ENCODE peak calls at places on chromosomes 16 and 17, in four cellular contexts. T, M, U and K are unnamed samples.

GRCh38 chr17:1203111-1203966 is 23.6 kb upstream of the ABR start:
- DNase-seq in T (peak), M (peak), U (no peak), K (peak)

GRCh38 chr16:14409563-14409962 is 220.5 kb downstream of the PARN start:
- DNase-seq in T (no peak), M (peak), U (no peak), K (no peak)

GRCh38 chr17:67043283-67043682 is 1.1 kb upstream of the CACNG1 start:
- DNase-seq in T (no peak), M (no peak), U (no peak), K (no peak)

GRCh38 chr16:86604436-86605220 is 26.3 kb downstream of the FOXL1 start:
- DNase-seq in T (no peak), M (no peak), U (peak), K (peak)

GRCh38 chr16:66728117-66728787 is 23.2 kb downstream of the DYNC1LI2 start:
- DNase-seq in T (peak), M (peak), U (peak), K (peak)

GRCh38 chr17:64315032-64315490 is 52.0 kb upstream of the TEX2 start:
- DNase-seq in T (peak), M (no peak), U (no peak), K (no peak)

GRCh38 chr16:63530208-63530607 is 1494.0 kb upstream of the CDH8 start:
- DNase-seq in T (no peak), M (no peak), U (no peak), K (no peak)

GRCh38 chr17:73410586-73411329 is 99.0 kb upstream of the CDC42EP4 start:
- DNase-seq in T (no peak), M (no peak), U (no peak), K (no peak)

GRCh38 chr16:648071-648785 is 937 bp upstream of the WDR90 start:
- DNase-seq in T (peak), M (no peak), U (peak), K (no peak)
- H3K27ac ChIP-seq in T (peak), M (no peak), U (peak), K (peak)

GRCh38 chr17:78664476-78665384 is 87.5 kb upstream of the DNAH17 start:
- DNase-seq in T (no peak), M (peak), U (no peak), K (no peak)
- H3K4me3 ChIP-seq in T (no peak), M (no peak), U (no peak), K (no peak)

GRCh38 chr16:17370233-17371013 is 100.3 kb downstream of the XYLT1 start:
- DNase-seq in T (no peak), M (no peak), U (no peak), K (no peak)
- H3K27ac ChIP-seq in T (peak), M (no peak), U (peak), K (peak)

DNA sequence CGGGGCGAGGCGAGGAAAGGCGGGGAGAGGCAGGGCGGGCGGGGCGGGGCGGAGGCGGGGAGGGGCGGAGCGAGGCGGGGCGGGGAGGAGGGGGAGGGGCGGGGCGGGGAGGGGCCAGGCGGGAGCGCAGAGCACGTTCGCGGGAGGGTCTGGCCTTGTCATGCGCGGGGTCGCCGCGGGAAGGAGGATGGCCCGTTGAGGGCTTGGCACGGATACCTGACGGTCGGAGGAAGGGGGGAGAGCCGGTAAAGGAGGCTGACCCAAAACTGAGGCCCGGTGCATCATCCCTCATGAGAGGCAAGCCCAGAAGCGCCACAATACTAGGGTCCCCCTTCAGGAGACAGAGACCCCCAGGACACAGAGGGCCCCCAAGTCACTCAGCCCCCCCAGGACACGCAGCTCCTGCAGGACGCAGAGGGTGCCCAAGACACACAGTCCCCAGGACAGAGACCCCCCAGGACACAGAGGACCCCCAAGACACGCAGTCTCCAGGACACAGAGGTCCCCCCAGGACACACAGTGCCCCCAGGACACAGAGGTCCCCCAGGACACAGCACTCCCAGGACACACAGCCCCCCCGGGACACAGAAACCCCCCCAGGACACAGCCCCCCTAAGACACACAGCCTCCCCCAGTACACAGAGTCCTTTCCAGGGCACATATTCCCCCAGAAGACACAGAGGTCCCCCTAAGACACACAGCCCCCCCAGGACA is 674 bp upstream of the WDR45B start:
- DNase-seq in T (peak), M (peak), U (no peak), K (no peak)
- H3K4me3 ChIP-seq in T (no peak), M (peak), U (no peak), K (peak)

GRCh38 chr17:82924214-82924613 is 84.4 kb upstream of the ZNF750 start:
- DNase-seq in T (no peak), M (no peak), U (no peak), K (no peak)
- H3K27ac ChIP-seq in T (no peak), M (no peak), U (no peak), K (no peak)

DNA sequence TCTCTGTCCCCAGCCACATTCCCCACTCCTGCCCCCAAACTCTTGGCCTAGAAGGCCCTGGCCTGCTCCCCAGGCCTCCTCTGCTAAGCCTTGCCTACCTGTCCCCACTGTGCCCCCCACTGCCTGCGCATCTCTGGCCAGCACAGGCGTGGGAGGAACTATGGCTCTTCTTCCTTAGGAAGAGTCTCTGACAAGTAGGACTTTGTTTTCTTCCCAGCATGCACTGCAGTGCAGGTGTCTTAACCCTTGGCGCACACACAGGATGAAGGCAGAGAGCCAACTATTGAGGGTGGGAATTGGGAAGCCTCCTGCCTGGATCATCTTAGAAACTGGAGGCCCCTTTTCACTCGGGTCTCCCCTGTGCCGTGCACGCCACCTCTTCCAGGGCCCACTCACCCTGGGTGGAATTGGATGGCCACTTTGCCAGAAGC is 3.6 kb downstream of the AMDHD2 start:
- DNase-seq in T (no peak), M (no peak), U (no peak), K (no peak)
- H3K4me3 ChIP-seq in T (no peak), M (no peak), U (no peak), K (no peak)